ENCODE peak calls at places on chromosomes 2 and 18, in eight cellular contexts. One of them, this sample, is unnamed.

GRCh38 chr18:57915848-57916596 is 112.9 kb upstream of the ATP8B1 start:
- DNase-seq in ovary: no peak
- DNase-seq in RCC 7860: no peak
- DNase-seq in EL: peak
- DNase-seq in spleen: no peak
- DNase-seq in NCI-H2081 treated with DMSO at 0.1 percent for 48 hours: no peak
- DNase-seq in endodermal cell: no peak
- DNase-seq in activated CD4-positive, alpha-beta T cell treated with anti-CD3 and anti-CD28 coated beads for 48 hours: peak
- DNase-seq in this sample: no peak

GRCh38 chr2:51559026-51559425 is 527.1 kb upstream of the NRXN1 start:
- DNase-seq in activated CD4-positive, alpha-beta T cell treated with anti-CD3 and anti-CD28 coated beads for 48 hours: no peak
- DNase-seq in NCI-H2081 treated with DMSO at 0.1 percent for 48 hours: no peak
- DNase-seq in EL: no peak
- DNase-seq in RCC 7860: no peak
- DNase-seq in ovary: no peak
- DNase-seq in endodermal cell: no peak
- DNase-seq in spleen: no peak
- DNase-seq in this sample: no peak

GRCh38 chr2:235011607-235011928 is 59.8 kb downstream of the SH3BP4 start:
- DNase-seq in endodermal cell: peak
- DNase-seq in spleen: no peak
- DNase-seq in NCI-H2081 treated with DMSO at 0.1 percent for 48 hours: no peak
- DNase-seq in EL: no peak
- DNase-seq in ovary: no peak
- DNase-seq in activated CD4-positive, alpha-beta T cell treated with anti-CD3 and anti-CD28 coated beads for 48 hours: no peak
- DNase-seq in RCC 7860: no peak
- DNase-seq in this sample: peak

GRCh38 chr2:234625626-234626253 is 128.9 kb upstream of the ARL4C start:
- DNase-seq in EL: no peak
- DNase-seq in RCC 7860: no peak
- DNase-seq in ovary: no peak
- DNase-seq in endodermal cell: no peak
- DNase-seq in spleen: no peak
- DNase-seq in NCI-H2081 treated with DMSO at 0.1 percent for 48 hours: no peak
- DNase-seq in activated CD4-positive, alpha-beta T cell treated with anti-CD3 and anti-CD28 coated beads for 48 hours: no peak
- DNase-seq in this sample: no peak

GRCh38 chr2:208686665-208687064 is 280.1 kb downstream of the PTH2R start:
- DNase-seq in RCC 7860: no peak
- DNase-seq in EL: no peak
- DNase-seq in activated CD4-positive, alpha-beta T cell treated with anti-CD3 and anti-CD28 coated beads for 48 hours: no peak
- DNase-seq in spleen: no peak
- DNase-seq in NCI-H2081 treated with DMSO at 0.1 percent for 48 hours: no peak
- DNase-seq in endodermal cell: no peak
- DNase-seq in ovary: no peak
- DNase-seq in this sample: no peak

GRCh38 chr2:240244543-240244942 is 104.1 kb upstream of the OTOS start:
- DNase-seq in endodermal cell: no peak
- DNase-seq in NCI-H2081 treated with DMSO at 0.1 percent for 48 hours: no peak
- DNase-seq in spleen: no peak
- DNase-seq in activated CD4-positive, alpha-beta T cell treated with anti-CD3 and anti-CD28 coated beads for 48 hours: no peak
- DNase-seq in EL: no peak
- DNase-seq in RCC 7860: no peak
- DNase-seq in ovary: no peak
- DNase-seq in this sample: no peak

GRCh38 chr18:74499633-74500032 is 3.5 kb downstream of the CNDP2 start:
- DNase-seq in NCI-H2081 treated with DMSO at 0.1 percent for 48 hours: no peak
- DNase-seq in EL: peak
- DNase-seq in spleen: peak
- DNase-seq in ovary: no peak
- DNase-seq in endodermal cell: peak
- DNase-seq in activated CD4-positive, alpha-beta T cell treated with anti-CD3 and anti-CD28 coated beads for 48 hours: peak
- DNase-seq in RCC 7860: peak
- DNase-seq in this sample: peak

GRCh38 chr2:9373505-9373904 is 49.8 kb downstream of the ITGB1BP1 start:
- DNase-seq in EL: no peak
- DNase-seq in NCI-H2081 treated with DMSO at 0.1 percent for 48 hours: no peak
- DNase-seq in ovary: no peak
- DNase-seq in endodermal cell: no peak
- DNase-seq in activated CD4-positive, alpha-beta T cell treated with anti-CD3 and anti-CD28 coated beads for 48 hours: no peak
- DNase-seq in spleen: no peak
- DNase-seq in RCC 7860: no peak
- DNase-seq in this sample: no peak

GRCh38 chr2:145743016-145743415 is 1223.1 kb upstream of the ZEB2 start:
- DNase-seq in RCC 7860: no peak
- DNase-seq in endodermal cell: no peak
- DNase-seq in NCI-H2081 treated with DMSO at 0.1 percent for 48 hours: no peak
- DNase-seq in activated CD4-positive, alpha-beta T cell treated with anti-CD3 and anti-CD28 coated beads for 48 hours: no peak
- DNase-seq in EL: no peak
- DNase-seq in ovary: no peak
- DNase-seq in spleen: no peak
- DNase-seq in this sample: no peak

GRCh38 chr2:178234648-178235047 is 40.3 kb downstream of the OSBPL6 start:
- DNase-seq in RCC 7860: no peak
- DNase-seq in ovary: no peak
- DNase-seq in NCI-H2081 treated with DMSO at 0.1 percent for 48 hours: no peak
- DNase-seq in activated CD4-positive, alpha-beta T cell treated with anti-CD3 and anti-CD28 coated beads for 48 hours: no peak
- DNase-seq in spleen: no peak
- DNase-seq in endodermal cell: no peak
- DNase-seq in EL: peak
- DNase-seq in this sample: no peak